ENCODE peak calls at places on chromosome 21, in nine cellular contexts. E is Caki2; A is naive thymus-derived CD8-positive, alpha-beta T cell; Q is PC-3; F is AG08395; H is WTC11; T is EL; U is NCI-H2171; I is coronary artery. K is an unnamed sample.

GRCh38 chr21:35323947-35324346 is 274.8 kb upstream of the RUNX1 start:
- DNase-seq in T (no peak), A (no peak), I (no peak), H (no peak), U (no peak), Q (no peak), F (peak; percentile 17), E (no peak), K (no peak)

GRCh38 chr21:34065015-34065414 is 8.4 kb upstream of the MRPS6 start:
- DNase-seq in I (no peak), U (no peak), Q (no peak), A (no peak), T (peak; percentile 36), H (no peak), E (no peak), F (peak; percentile 41), K (no peak)

GRCh38 chr21:28016571-28016970 is 976.1 kb downstream of the LTN1 start:
- DNase-seq in U (no peak), Q (no peak), T (no peak), I (no peak), A (no peak), H (no peak), E (no peak), F (no peak), K (no peak)

GRCh38 chr21:34640858-34641257 is 25.9 kb upstream of the RCAN1 start:
- DNase-seq in T (peak; percentile 87), H (no peak), Q (peak; percentile 83), F (peak; percentile 83), U (no peak), A (no peak), I (no peak), E (no peak), K (no peak)

GRCh38 chr21:46027855-46028493 is 46.4 kb downstream of the COL6A1 start:
- DNase-seq in A (no peak), E (no peak), Q (no peak), F (no peak), T (no peak), H (no peak), U (no peak), I (no peak), K (no peak)

GRCh38 chr21:38039841-38040240 is 123.6 kb upstream of the KCNJ6 start:
- DNase-seq in I (no peak), T (no peak), Q (no peak), H (no peak), A (no peak), E (no peak), F (no peak), U (no peak), K (no peak)

GRCh38 chr21:43323244-43324005 is 103.5 kb downstream of the SIK1 start:
- DNase-seq in T (no peak), I (no peak), Q (no peak), F (no peak), H (no peak), A (no peak), E (no peak), U (no peak), K (no peak)

GRCh38 chr21:37984416-37984815 is 68.2 kb upstream of the KCNJ6 start:
- DNase-seq in U (no peak), I (no peak), E (no peak), H (no peak), A (no peak), Q (peak; percentile 71), T (no peak), F (no peak), K (no peak)

GRCh38 chr21:44568667-44569556 is 4.6 kb upstream of the KRTAP10-4 start:
- DNase-seq in I (no peak), F (no peak), Q (no peak), E (no peak), A (no peak), T (peak; percentile 13), H (no peak), U (no peak), K (no peak)

GRCh38 chr21:37849703-37850102 is 66.6 kb downstream of the KCNJ6 start:
- DNase-seq in Q (peak; percentile 16), H (no peak), E (no peak), A (no peak), T (peak; percentile 95), F (peak; percentile 85), U (no peak), I (no peak), K (no peak)

GRCh38 chr21:42337830-42338729 is 12.7 kb downstream of the TFF2 start:
- DNase-seq in I (peak; percentile 53), H (peak; percentile 90), F (peak; percentile 38), Q (peak; percentile 95), T (peak; percentile 36), A (peak; percentile 83), U (peak; percentile 34), E (peak; percentile 90), K (peak; percentile 81)